ENCODE peak calls at places on chromosomes 11 and 22, in nine cellular contexts. G, Y, N, D, U, I, M, Q and X are unnamed samples.
A peak's percentile ranks its signal among the peaks of the same experiment; 100 is the strongest.

GRCh38 chr11:44446341-44446712 is 119.1 kb upstream of the CD82 start:
- DNase-seq in G (no peak), Y (no peak), N (no peak), D (no peak), U (no peak), I (no peak), M (no peak), Q (no peak), X (no peak)

GRCh38 chr11:123363556-123363955 is 66.5 kb upstream of the GRAMD1B start:
- DNase-seq in G (no peak), Y (no peak), N (no peak), D (no peak), U (no peak), I (no peak), M (no peak), Q (no peak), X (no peak)

GRCh38 chr11:119673389-119674336 is 55.3 kb downstream of the NECTIN1 start:
- DNase-seq in G (no peak), Y (no peak), N (no peak), D (peak; percentile 40), U (no peak), I (no peak), M (no peak), Q (no peak), X (peak; percentile 93)

GRCh38 chr11:70027451-70027850 is 50.7 kb upstream of the ANO1 start:
- DNase-seq in G (no peak), Y (no peak), N (no peak), D (no peak), U (no peak), I (no peak), M (no peak), Q (peak; percentile 23), X (no peak)

GRCh38 chr11:29173660-29174062 is 843.2 kb downstream of the KCNA4 start:
- DNase-seq in G (peak; percentile 69), Y (peak; percentile 73), N (peak; percentile 99), D (no peak), U (peak; percentile 47), I (no peak), M (no peak), Q (no peak), X (no peak)

GRCh38 chr11:3849297-3849874 is 6.1 kb upstream of the STIM1 start:
- DNase-seq in G (peak; percentile 58), Y (peak; percentile 74), N (peak; percentile 41), D (peak; percentile 63), U (peak; percentile 51), I (peak; percentile 42), M (peak; percentile 55), Q (no peak), X (peak; percentile 69)

GRCh38 chr11:17563248-17563647 is 16.2 kb downstream of the OTOG start:
- DNase-seq in G (no peak), Y (peak; percentile 21), N (no peak), D (no peak), U (no peak), I (no peak), M (peak; percentile 37), Q (no peak), X (no peak)

GRCh38 chr11:106070606-106071005 is 6.5 kb downstream of the KBTBD3 start:
- DNase-seq in G (peak; percentile 60), Y (no peak), N (no peak), D (no peak), U (no peak), I (no peak), M (no peak), Q (no peak), X (no peak)

GRCh38 chr11:70951139-70951804 is 301.1 kb downstream of the SHANK2 start:
- DNase-seq in G (no peak), Y (no peak), N (no peak), D (no peak), U (no peak), I (peak; percentile 65), M (no peak), Q (no peak), X (peak; percentile 3)

GRCh38 chr22:46107089-46107664 is 43.1 kb upstream of the PPARA start:
- DNase-seq in G (no peak), Y (no peak), N (no peak), D (no peak), U (no peak), I (no peak), M (no peak), Q (no peak), X (no peak)

GRCh38 chr11:65695459-65696241 is 16.4 kb upstream of the KAT5 start:
- DNase-seq in G (no peak), Y (peak; percentile 97), N (no peak), D (peak; percentile 47), U (peak; percentile 95), I (no peak), M (no peak), Q (no peak), X (no peak)

GRCh38 chr11:35163209-35163608 is 24.2 kb downstream of the CD44 start:
- DNase-seq in G (no peak), Y (peak; percentile 67), N (no peak), D (no peak), U (no peak), I (no peak), M (no peak), Q (no peak), X (no peak)

GRCh38 chr11:59829358-59829757 is 15.9 kb downstream of the CBLIF start:
- DNase-seq in G (no peak), Y (no peak), N (no peak), D (no peak), U (no peak), I (no peak), M (no peak), Q (no peak), X (no peak)
- H3K36me3 ChIP-seq in G (no peaks in the 10 kb centered on the region), Y (no peaks in the 10 kb centered on the region), N (no peaks in the 10 kb centered on the region), D (no peaks in the 10 kb centered on the region), U (no peaks in the 10 kb centered on the region), I (no peaks in the 10 kb centered on the region), M (no peaks in the 10 kb centered on the region), Q (no peaks in the 10 kb centered on the region), X (no peaks in the 10 kb centered on the region)

GRCh38 chr22:17915188-17915587 is 109.2 kb downstream of the MICAL3 start:
- DNase-seq in G (no peak), Y (no peak), N (no peak), D (no peak), U (no peak), I (no peak), M (no peak), Q (no peak), X (no peak)
- H4K20me1 ChIP-seq in G (no peaks in the 10 kb centered on the region), Y (peaks cover 23% of the 10 kb centered on the region), N (peaks cover 76% of the 10 kb centered on the region), D (no peaks in the 10 kb centered on the region), U (no peaks in the 10 kb centered on the region), I (peaks cover 24% of the 10 kb centered on the region), M (peaks cover 85% of the 10 kb centered on the region), Q (peaks cover 6% of the 10 kb centered on the region), X (peaks cover 35% of the 10 kb centered on the region)

GRCh38 chr22:44381761-44382454 is 69.2 kb upstream of the SHISAL1 start:
- DNase-seq in G (no peak), Y (no peak), N (no peak), D (no peak), U (no peak), I (no peak), M (peak; percentile 39), Q (no peak), X (no peak)

GRCh38 chr22:44380716-44381500 is 68.2 kb upstream of the SHISAL1 start:
- DNase-seq in G (no peak), Y (no peak), N (no peak), D (no peak), U (no peak), I (no peak), M (peak; percentile 74), Q (no peak), X (no peak)

GRCh38 chr22:44379817-44380560 is 67.2 kb upstream of the SHISAL1 start:
- DNase-seq in G (no peak), Y (no peak), N (no peak), D (no peak), U (no peak), I (no peak), M (no peak), Q (no peak), X (no peak)

GRCh38 chr22:44375451-44375850 is 62.7 kb upstream of the SHISAL1 start:
- DNase-seq in G (no peak), Y (no peak), N (no peak), D (no peak), U (no peak), I (no peak), M (no peak), Q (no peak), X (no peak)

GRCh38 chr22:44378380-44378779 is 65.6 kb upstream of the SHISAL1 start:
- DNase-seq in G (no peak), Y (no peak), N (no peak), D (no peak), U (no peak), I (no peak), M (no peak), Q (no peak), X (no peak)
- H3K4me2 ChIP-seq in G (no peak overlapping the region), Y (no peak overlapping the region), N (no peak overlapping the region), D (no peak overlapping the region), U (no peak overlapping the region), I (no peak overlapping the region), M (no peak overlapping the region), Q (no peak overlapping the region), X (no peak overlapping the region)

GRCh38 chr22:42383287-42383686 is 48.9 kb downstream of the NFAM1 start:
- DNase-seq in G (no peak), Y (no peak), N (no peak), D (no peak), U (no peak), I (no peak), M (no peak), Q (no peak), X (no peak)
- H3K36me3 ChIP-seq in G (no peaks in the 10 kb centered on the region), Y (no peaks in the 10 kb centered on the region), N (no peaks in the 10 kb centered on the region), D (no peaks in the 10 kb centered on the region), U (no peaks in the 10 kb centered on the region), I (no peaks in the 10 kb centered on the region), M (no peaks in the 10 kb centered on the region), Q (no peaks in the 10 kb centered on the region), X (no peaks in the 10 kb centered on the region)

GRCh38 chr22:41096391-41096790 is 4.0 kb downstream of the EP300 start:
- DNase-seq in G (no peak), Y (no peak), N (no peak), D (no peak), U (no peak), I (no peak), M (no peak), Q (no peak), X (no peak)
- H4K20me1 ChIP-seq in G (peaks cover 8% of the 10 kb centered on the region), Y (peaks cover 51% of the 10 kb centered on the region), N (peaks cover 86% of the 10 kb centered on the region), D (peaks cover 88% of the 10 kb centered on the region), U (peaks cover 17% of the 10 kb centered on the region), I (peaks cover 32% of the 10 kb centered on the region), M (peaks cover 90% of the 10 kb centered on the region), Q (peaks cover 51% of the 10 kb centered on the region), X (peaks cover 45% of the 10 kb centered on the region)

GRCh38 chr11:67120881-67121710 is 2.0 kb downstream of the KDM2A start:
- DNase-seq in G (peak; percentile 58), Y (peak; percentile 43), N (peak; percentile 45), D (peak; percentile 37), U (peak; percentile 57), I (no peak), M (no peak), Q (no peak), X (peak; percentile 87)

GRCh38 chr11:67118059-67118766 is 850 bp upstream of the KDM2A start:
- DNase-seq in G (no peak), Y (no peak), N (no peak), D (peak; percentile 65), U (peak; percentile 34), I (peak; percentile 20), M (no peak), Q (peak; percentile 84), X (peak; percentile 48)

GRCh38 chr11:67118801-67119576 is at the start of gene KDM2A:
- DNase-seq in G (peak; percentile 99), Y (peak; percentile 99), N (peak; percentile 99), D (peak; percentile 100), U (peak; percentile 98), I (peak; percentile 100), M (peak; percentile 100), Q (peak; percentile 92), X (peak; percentile 99)

GRCh38 chr11:67119577-67120391 is 721 bp downstream of the KDM2A start:
- DNase-seq in G (no peak), Y (peak; percentile 32), N (no peak), D (peak; percentile 67), U (peak; percentile 49), I (peak; percentile 73), M (peak; percentile 66), Q (peak; percentile 54), X (peak; percentile 60)

GRCh38 chr11:67120456-67120855 is 1.4 kb downstream of the KDM2A start:
- DNase-seq in G (no peak), Y (no peak), N (no peak), D (no peak), U (peak; percentile 15), I (no peak), M (no peak), Q (no peak), X (no peak)
- H3K4me2 ChIP-seq in G (peak overlapping the region; percentile 79), Y (peak overlapping the region; percentile 77), N (peak overlapping the region; percentile 71), D (peak overlapping the region; percentile 83), U (peak overlapping the region; percentile 98), I (peak overlapping the region; percentile 76), M (peak overlapping the region; percentile 95), Q (peak overlapping the region; percentile 95), X (peak overlapping the region; percentile 81)